ENCODE peak calls at places on chromosome 18, in four cellular contexts. One of them, this sample, is unnamed.

GRCh38 chr18:8801263-8801901 is 96.0 kb downstream of the MTCL1 start:
- DNase-seq in GM12878: no peak
- DNase-seq in K562: no peak
- DNase-seq in HepG2: no peak
- DNase-seq in this sample: peak

GRCh38 chr18:55427951-55428350 is 160.0 kb downstream of the TCF4 start:
- DNase-seq in K562: no peak
- DNase-seq in GM12878: no peak
- DNase-seq in HepG2: no peak
- DNase-seq in this sample: no peak

GRCh38 chr18:63218472-63218871 is 101.1 kb downstream of the BCL2 start:
- DNase-seq in GM12878: no peak
- DNase-seq in HepG2: no peak
- DNase-seq in K562: peak
- DNase-seq in this sample: no peak

GRCh38 chr18:8856769-8857393 is 151.5 kb downstream of the MTCL1 start:
- DNase-seq in HepG2: no peak
- DNase-seq in K562: peak
- DNase-seq in GM12878: no peak
- DNase-seq in this sample: no peak

GRCh38 chr18:10471574-10471973 is 17.1 kb downstream of the APCDD1 start:
- DNase-seq in HepG2: no peak
- DNase-seq in K562: no peak
- DNase-seq in GM12878: no peak
- DNase-seq in this sample: no peak

GRCh38 chr18:77557030-77557429 is 307.4 kb downstream of the GALR1 start:
- DNase-seq in K562: no peak
- DNase-seq in GM12878: no peak
- DNase-seq in HepG2: no peak
- DNase-seq in this sample: no peak

GRCh38 chr18:74942319-74942910 is 266.5 kb downstream of the PTGR3 start:
- DNase-seq in HepG2: no peak
- DNase-seq in GM12878: peak
- DNase-seq in K562: no peak
- DNase-seq in this sample: peak

GRCh38 chr18:43108469-43108868 is 7.0 kb downstream of the RIT2 start:
- DNase-seq in GM12878: no peak
- DNase-seq in K562: no peak
- DNase-seq in HepG2: no peak
- DNase-seq in this sample: no peak

GRCh38 chr18:50401888-50402287 is 27.0 kb downstream of the SKA1 start:
- DNase-seq in HepG2: peak
- DNase-seq in GM12878: no peak
- DNase-seq in K562: peak
- DNase-seq in this sample: peak

GRCh38 chr18:6412933-6413472 is 1.7 kb downstream of the L3MBTL4 start:
- DNase-seq in K562: no peak
- DNase-seq in GM12878: no peak
- DNase-seq in HepG2: no peak
- DNase-seq in this sample: no peak

GRCh38 chr18:31723998-31724711 is 36.5 kb downstream of the SLC25A52 start:
- DNase-seq in GM12878: no peak
- DNase-seq in HepG2: no peak
- DNase-seq in K562: no peak
- DNase-seq in this sample: no peak

GRCh38 chr18:47036298-47036874 is 965 bp upstream of the ELOA2 start:
- DNase-seq in K562: peak
- DNase-seq in HepG2: peak
- DNase-seq in GM12878: no peak
- DNase-seq in this sample: peak

GRCh38 chr18:62183578-62184195 is 3.2 kb downstream of the PIGN start:
- DNase-seq in HepG2: peak
- DNase-seq in GM12878: no peak
- DNase-seq in K562: no peak
- DNase-seq in this sample: peak

GRCh38 chr18:31694297-31694696 is 9.9 kb upstream of the B4GALT6 start:
- DNase-seq in K562: no peak
- DNase-seq in GM12878: no peak
- DNase-seq in HepG2: no peak
- DNase-seq in this sample: no peak

GRCh38 chr18:77207540-77207939 is 42.1 kb upstream of the GALR1 start:
- DNase-seq in K562: no peak
- DNase-seq in HepG2: peak
- DNase-seq in GM12878: no peak
- DNase-seq in this sample: peak

GRCh38 chr18:62387257-62387656 is 62.1 kb downstream of the TNFRSF11A start:
- DNase-seq in HepG2: no peak
- DNase-seq in GM12878: no peak
- DNase-seq in K562: no peak
- DNase-seq in this sample: no peak

GRCh38 chr18:79010802-79011201 is 31.2 kb downstream of the SALL3 start:
- DNase-seq in K562: no peak
- DNase-seq in HepG2: no peak
- DNase-seq in GM12878: no peak
- DNase-seq in this sample: no peak

GRCh38 chr18:47248610-47249343 is 2.7 kb downstream of the SKOR2 start:
- DNase-seq in HepG2: no peak
- DNase-seq in GM12878: no peak
- DNase-seq in K562: no peak
- DNase-seq in this sample: no peak

GRCh38 chr18:33573193-33573592 is 4.8 kb upstream of the ASXL3 start:
- DNase-seq in HepG2: no peak
- DNase-seq in K562: no peak
- DNase-seq in GM12878: no peak
- DNase-seq in this sample: no peak

GRCh38 chr18:35618289-35618688 is 36.7 kb downstream of the GALNT1 start:
- DNase-seq in GM12878: no peak
- DNase-seq in HepG2: no peak
- DNase-seq in K562: no peak
- DNase-seq in this sample: no peak

GRCh38 chr18:35616074-35616473 is 34.5 kb downstream of the GALNT1 start:
- DNase-seq in GM12878: no peak
- DNase-seq in HepG2: no peak
- DNase-seq in K562: no peak
- DNase-seq in this sample: no peak

GRCh38 chr18:35617865-35618264 is 36.3 kb downstream of the GALNT1 start:
- DNase-seq in K562: no peak
- DNase-seq in HepG2: no peak
- DNase-seq in GM12878: no peak
- DNase-seq in this sample: no peak

GRCh38 chr18:35618703-35619102 is 37.2 kb downstream of the GALNT1 start:
- DNase-seq in GM12878: no peak
- DNase-seq in HepG2: no peak
- DNase-seq in K562: no peak
- DNase-seq in this sample: peak

DNA sequence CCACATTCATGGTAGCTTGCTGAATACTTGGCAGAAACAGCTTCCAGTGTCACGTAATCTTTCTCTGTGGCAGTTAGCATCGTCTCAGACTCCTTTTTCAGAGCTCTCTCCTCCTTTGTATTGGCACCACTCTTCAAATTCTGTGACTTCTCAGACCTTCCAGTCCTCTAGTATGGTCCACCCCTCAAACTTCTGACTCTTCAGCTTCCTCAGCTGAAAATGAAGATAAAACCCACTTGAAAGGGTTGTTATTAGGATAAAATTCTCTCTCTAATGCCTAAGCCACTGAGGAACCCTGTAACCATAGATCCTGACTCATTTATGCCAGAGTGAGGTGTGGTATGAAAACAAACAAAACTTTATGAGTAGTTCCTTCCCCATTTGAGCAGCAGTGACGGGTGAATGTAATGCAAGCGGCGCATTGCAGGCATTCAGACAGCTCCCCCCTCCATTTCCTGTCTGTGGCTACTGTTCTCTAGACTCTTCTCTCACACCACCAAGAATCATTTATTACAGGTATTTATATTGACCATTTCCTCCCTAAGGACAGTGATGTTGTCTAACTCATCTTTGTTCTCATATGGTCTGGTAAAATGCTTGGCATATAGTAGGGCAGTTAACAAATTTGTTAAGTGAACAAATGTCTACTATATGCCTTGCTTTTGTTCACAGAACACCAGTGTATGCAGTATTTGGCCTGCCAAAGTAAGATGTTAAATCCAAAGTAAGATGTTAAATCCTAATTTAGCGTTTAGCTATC is 35.3 kb downstream of the GALNT1 start:
- DNase-seq in K562: no peak
- DNase-seq in GM12878: peak
- DNase-seq in HepG2: no peak
- DNase-seq in this sample: peak
- TF ChIP-seq SMC3 in K562: no peak
- TF ChIP-seq SMC3 in GM12878: peak
- TF ChIP-seq SMC3 in HepG2: no peak
- TF ChIP-seq SMC3 in this sample: no peak

DNA sequence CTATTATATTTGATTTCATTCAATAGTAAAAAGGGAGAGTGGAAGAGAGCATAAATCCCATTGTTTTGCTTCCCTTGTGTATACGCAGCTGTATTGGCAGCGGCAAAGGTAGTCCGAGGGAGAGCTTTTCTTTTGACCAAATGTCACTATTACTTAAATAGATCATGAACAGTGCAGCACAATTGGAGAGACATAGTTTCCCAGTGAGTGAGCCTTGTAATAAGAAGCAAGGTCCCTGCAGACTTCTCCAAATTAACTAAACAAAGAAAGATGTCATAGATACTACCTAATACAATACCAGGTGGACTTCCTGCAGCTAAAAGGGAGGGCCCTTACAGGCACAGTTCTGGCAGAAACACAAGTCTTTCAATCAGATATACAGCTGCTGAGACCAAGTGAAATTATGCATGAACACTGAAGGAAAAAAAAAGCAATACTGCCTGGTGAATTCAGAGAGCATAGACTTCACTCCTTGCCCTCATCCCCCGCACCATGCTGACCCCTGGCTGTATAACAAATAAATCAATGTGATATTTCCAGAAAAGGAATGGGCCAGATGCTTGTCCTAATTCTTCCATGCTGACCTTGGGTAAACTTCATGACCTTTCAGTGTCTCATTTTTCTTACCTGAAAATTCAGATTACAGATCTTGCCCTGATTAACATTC is 404.7 kb upstream of the CDH2 start:
- DNase-seq in K562: no peak
- DNase-seq in GM12878: no peak
- DNase-seq in HepG2: no peak
- DNase-seq in this sample: no peak
- TF ChIP-seq CEBPB in K562: no peak
- TF ChIP-seq CEBPB in GM12878: no peak
- TF ChIP-seq CEBPB in HepG2: no peak
- TF ChIP-seq CEBPB in this sample: no peak

DNA sequence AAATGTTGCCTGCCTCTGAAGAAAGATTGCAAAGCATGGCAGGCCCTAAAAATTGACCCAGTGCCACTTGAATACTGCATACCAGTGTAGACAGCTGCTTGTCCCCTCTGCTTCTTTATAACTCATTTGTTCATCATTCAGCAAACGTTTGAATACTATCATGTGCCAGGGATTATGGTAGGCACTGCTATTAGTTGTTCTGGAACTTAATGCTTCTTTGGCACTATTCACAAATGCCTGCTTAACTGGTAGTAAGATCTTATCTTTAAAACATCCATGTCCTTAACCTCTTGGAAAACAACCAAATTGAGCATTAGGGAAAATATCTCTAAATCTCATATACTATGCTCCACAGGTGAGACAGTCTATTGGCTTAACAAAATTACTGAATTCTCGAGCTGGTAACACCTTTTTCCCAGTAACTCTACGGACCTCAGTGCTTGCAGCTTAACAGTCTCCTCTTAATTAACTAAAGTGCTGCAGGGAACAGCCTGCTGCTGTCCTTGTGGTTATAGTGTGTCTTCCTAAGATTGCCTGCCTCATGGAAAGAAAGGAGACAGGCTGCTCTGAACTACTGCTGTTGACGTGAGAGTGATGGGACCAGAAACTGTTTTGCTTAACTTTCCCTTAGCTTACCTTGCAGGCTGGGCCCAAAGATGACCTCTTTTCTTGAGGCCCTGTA is 93.2 kb downstream of the MIB1 start:
- DNase-seq in K562: no peak
- DNase-seq in HepG2: no peak
- DNase-seq in GM12878: no peak
- DNase-seq in this sample: no peak
- TF ChIP-seq MXI1 in K562: no peak
- TF ChIP-seq MXI1 in HepG2: no peak
- TF ChIP-seq MXI1 in GM12878: no peak
- TF ChIP-seq MXI1 in this sample: no peak

DNA sequence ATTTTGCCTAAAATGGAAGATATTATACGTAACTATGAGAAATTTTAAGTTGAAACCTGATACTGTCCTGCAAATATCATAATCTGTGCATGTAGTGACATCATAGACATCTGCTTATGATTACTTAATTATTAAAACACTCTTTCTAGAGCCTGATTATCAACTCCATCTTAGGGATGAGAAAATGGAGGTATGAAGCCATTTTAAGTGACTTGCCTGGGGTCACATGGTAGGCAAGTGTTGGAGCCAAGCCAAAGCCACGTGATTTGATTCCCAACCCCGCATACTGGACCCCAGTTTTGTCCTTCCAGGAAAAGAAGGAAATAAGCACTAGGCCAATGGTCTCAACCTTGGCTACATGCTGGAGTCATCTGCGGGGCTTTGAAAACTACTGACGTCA is 19.7 kb upstream of the SEH1L start:
- DNase-seq in K562: no peak
- DNase-seq in GM12878: no peak
- DNase-seq in HepG2: no peak
- DNase-seq in this sample: no peak
- TF ChIP-seq SMC3 in K562: no peak
- TF ChIP-seq SMC3 in GM12878: no peak
- TF ChIP-seq SMC3 in HepG2: no peak
- TF ChIP-seq SMC3 in this sample: no peak

GRCh38 chr18:52322307-52322706 is 17.7 kb upstream of the DCC start:
- DNase-seq in HepG2: no peak
- DNase-seq in GM12878: no peak
- DNase-seq in K562: no peak
- DNase-seq in this sample: no peak

GRCh38 chr18:52323802-52324201 is 16.2 kb upstream of the DCC start:
- DNase-seq in K562: no peak
- DNase-seq in GM12878: no peak
- DNase-seq in HepG2: no peak
- DNase-seq in this sample: no peak

DNA sequence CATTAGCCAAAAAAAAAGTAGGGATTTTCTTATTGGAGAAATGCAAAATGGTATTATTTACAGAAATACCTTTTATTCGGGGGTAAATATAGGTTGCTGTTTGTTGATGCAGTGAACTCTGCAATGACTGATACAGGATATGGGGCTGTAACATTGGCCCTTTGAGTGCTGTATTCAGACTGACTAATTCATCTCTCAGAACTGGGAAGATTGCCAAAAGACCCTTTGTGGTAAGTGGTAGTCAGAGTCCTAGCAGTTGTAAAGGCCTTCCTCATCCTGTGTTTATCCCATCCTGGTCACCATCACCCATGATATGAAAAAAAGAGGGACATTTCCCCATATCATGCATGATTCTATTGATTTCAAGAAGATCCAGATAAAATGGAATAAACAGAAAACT is 14.0 kb upstream of the DCC start:
- DNase-seq in HepG2: no peak
- DNase-seq in K562: no peak
- DNase-seq in GM12878: no peak
- DNase-seq in this sample: peak
- TF ChIP-seq CEBPB in HepG2: no peak
- TF ChIP-seq CEBPB in K562: no peak
- TF ChIP-seq CEBPB in GM12878: no peak
- TF ChIP-seq CEBPB in this sample: no peak

This sample was measured in IMR-90.